ENCODE peak calls at places on chromosomes 2 and 18, in seven cellular contexts. V, B, S, C, Y, J and M are unnamed samples.

GRCh38 chr2:240469747-240470146 is 34.3 kb downstream of the GPC1 start:
- DNase-seq in V (no peak), B (no peak), S (no peak), C (no peak), Y (no peak), J (no peak), M (no peak)

GRCh38 chr2:119736021-119736420 is 23.7 kb upstream of the PTPN4 start:
- DNase-seq in V (no peak), B (no peak), S (no peak), C (peak; percentile 54), Y (no peak), J (no peak), M (no peak)

GRCh38 chr2:54086157-54086556 is 29.3 kb upstream of the ACYP2 start:
- DNase-seq in V (no peak), B (no peak), S (no peak), C (no peak), Y (no peak), J (no peak), M (no peak)

GRCh38 chr2:129554373-129554772 is 425.1 kb upstream of the RAB6C start:
- DNase-seq in V (no peak), B (no peak), S (no peak), C (no peak), Y (no peak), J (no peak), M (no peak)

GRCh38 chr2:239607795-239608171 is 207.0 kb upstream of the HDAC4 start:
- DNase-seq in V (no peak), B (no peak), S (no peak), C (no peak), Y (no peak), J (no peak), M (no peak)

GRCh38 chr2:72605836-72606442 is 219.9 kb downstream of the EXOC6B start:
- DNase-seq in V (no peak), B (no peak), S (no peak), C (no peak), Y (no peak), J (peak; percentile 25), M (no peak)

GRCh38 chr18:79786781-79787526 is 10.8 kb upstream of the KCNG2 start:
- DNase-seq in V (no peak), B (no peak), S (no peak), C (no peak), Y (no peak), J (no peak), M (no peak)

GRCh38 chr2:218370410-218371063 is 11.5 kb upstream of the SLC11A1 start:
- DNase-seq in V (no peak), B (no peak), S (no peak), C (no peak), Y (peak; percentile 53), J (no peak), M (no peak)

GRCh38 chr18:8248576-8248975 is 360.7 kb upstream of the RAB12 start:
- DNase-seq in V (no peak), B (no peak), S (no peak), C (no peak), Y (no peak), J (no peak), M (no peak)

GRCh38 chr2:118321436-118322100 is 233.3 kb downstream of the INSIG2 start:
- DNase-seq in V (no peak), B (no peak), S (no peak), C (no peak), Y (no peak), J (no peak), M (no peak)

GRCh38 chr2:30026091-30027055 is 105.0 kb upstream of the ALK start:
- DNase-seq in V (no peak), B (peak; percentile 50), S (no peak), C (peak; percentile 29), Y (peak; percentile 43), J (peak; percentile 24), M (no peak)

GRCh38 chr2:155983850-155984249 is 348.7 kb downstream of the NR4A2 start:
- DNase-seq in V (no peak), B (no peak), S (no peak), C (no peak), Y (no peak), J (no peak), M (no peak)

GRCh38 chr2:173684896-173685485 is 280.2 kb downstream of the SP3 start:
- DNase-seq in V (no peak), B (no peak), S (no peak), C (no peak), Y (no peak), J (no peak), M (peak; percentile 96)

GRCh38 chr2:174026122-174026845 is 61.1 kb upstream of the SP3 start:
- DNase-seq in V (no peak), B (no peak), S (no peak), C (no peak), Y (no peak), J (peak; percentile 69), M (no peak)

GRCh38 chr2:204298426-204298825 is 246.8 kb upstream of the PARD3B start:
- DNase-seq in V (no peak), B (no peak), S (no peak), C (no peak), Y (no peak), J (no peak), M (no peak)

GRCh38 chr2:228318218-228318617 is 136.7 kb upstream of the SPHKAP start:
- DNase-seq in V (no peak), B (peak; percentile 6), S (no peak), C (peak; percentile 54), Y (no peak), J (peak; percentile 8), M (no peak)

GRCh38 chr2:196337618-196337953 is 166.2 kb upstream of the STK17B start:
- DNase-seq in V (no peak), B (no peak), S (no peak), C (no peak), Y (no peak), J (no peak), M (no peak)

GRCh38 chr2:105397025-105397722 is 1.7 kb downstream of the FHL2 start:
- DNase-seq in V (no peak), B (no peak), S (no peak), C (no peak), Y (no peak), J (no peak), M (no peak)

GRCh38 chr18:25799221-25799620 is 291.2 kb downstream of the SS18 start:
- DNase-seq in V (no peak), B (no peak), S (no peak), C (no peak), Y (no peak), J (no peak), M (no peak)

GRCh38 chr2:157220502-157220901 is 37.0 kb upstream of the GALNT5 start:
- DNase-seq in V (no peak), B (no peak), S (no peak), C (no peak), Y (no peak), J (no peak), M (no peak)

GRCh38 chr2:70070557-70071268 is 16.6 kb upstream of the PCBP1 start:
- DNase-seq in V (peak; percentile 35), B (peak; percentile 55), S (no peak), C (peak; percentile 90), Y (peak; percentile 68), J (peak; percentile 87), M (peak; percentile 39)

GRCh38 chr2:26399781-26400376 is 1.8 kb upstream of the DRC1 start:
- DNase-seq in V (no peak), B (no peak), S (no peak), C (no peak), Y (no peak), J (no peak), M (no peak)

GRCh38 chr2:95351080-95351915 is 51.2 kb upstream of the FAHD2A start:
- DNase-seq in V (no peak), B (no peak), S (no peak), C (no peak), Y (peak; percentile 22), J (no peak), M (no peak)

GRCh38 chr2:42906557-42907380 is 114.4 kb upstream of the HAAO start:
- DNase-seq in V (no peak), B (no peak), S (no peak), C (peak; percentile 93), Y (peak; percentile 65), J (peak; percentile 70), M (no peak)

GRCh38 chr2:54336136-54336976 is 80.3 kb upstream of the TSPYL6 start:
- DNase-seq in V (no peak), B (no peak), S (no peak), C (no peak), Y (no peak), J (peak; percentile 26), M (no peak)

GRCh38 chr18:79678665-79679551 is 695 bp upstream of the CTDP1 start:
- DNase-seq in V (peak; percentile 95), B (peak; percentile 68), S (peak; percentile 90), C (peak; percentile 99), Y (peak; percentile 99), J (peak; percentile 99), M (peak; percentile 72)

GRCh38 chr18:55419939-55420664 is 167.9 kb downstream of the TCF4 start:
- DNase-seq in V (no peak), B (no peak), S (no peak), C (peak; percentile 57), Y (no peak), J (peak; percentile 30), M (no peak)

GRCh38 chr18:52070295-52070756 is 269.7 kb upstream of the DCC start:
- DNase-seq in V (no peak), B (no peak), S (no peak), C (no peak), Y (no peak), J (no peak), M (no peak)

GRCh38 chr2:45166229-45166890 is 157.1 kb upstream of the SIX2 start:
- DNase-seq in V (no peak), B (no peak), S (no peak), C (no peak), Y (no peak), J (no peak), M (peak; percentile 12)

GRCh38 chr2:172094319-172095145 is 8.2 kb downstream of the DLX2 start:
- DNase-seq in V (no peak), B (peak; percentile 92), S (no peak), C (peak; percentile 59), Y (no peak), J (no peak), M (no peak)

GRCh38 chr2:9230881-9231280 is 24.3 kb downstream of the ASAP2 start:
- DNase-seq in V (no peak), B (no peak), S (no peak), C (peak; percentile 51), Y (no peak), J (no peak), M (no peak)

GRCh38 chr2:235642446-235643107 is 148.7 kb downstream of the AGAP1 start:
- DNase-seq in V (no peak), B (no peak), S (no peak), C (no peak), Y (no peak), J (peak; percentile 58), M (peak; percentile 34)

GRCh38 chr18:3111523-3112240 is 98.7 kb upstream of the LPIN2 start:
- DNase-seq in V (no peak), B (no peak), S (no peak), C (no peak), Y (no peak), J (no peak), M (no peak)

GRCh38 chr18:5512191-5512590 is 31.6 kb downstream of the EPB41L3 start:
- DNase-seq in V (no peak), B (no peak), S (no peak), C (no peak), Y (no peak), J (no peak), M (no peak)

GRCh38 chr2:158826965-158827364 is 31.8 kb downstream of the DAPL1 start:
- DNase-seq in V (no peak), B (no peak), S (no peak), C (no peak), Y (no peak), J (no peak), M (no peak)

GRCh38 chr2:70133521-70134348 is 46.5 kb downstream of the PCBP1 start:
- DNase-seq in V (no peak), B (no peak), S (no peak), C (peak; percentile 53), Y (no peak), J (peak; percentile 55), M (no peak)

GRCh38 chr18:44130365-44130942 is 550.2 kb upstream of the SETBP1 start:
- DNase-seq in V (no peak), B (no peak), S (no peak), C (peak; percentile 13), Y (no peak), J (peak; percentile 53), M (peak; percentile 29)

GRCh38 chr2:201880620-201881381 is 74.5 kb downstream of the CDK15 start:
- DNase-seq in V (no peak), B (no peak), S (no peak), C (no peak), Y (no peak), J (peak; percentile 50), M (no peak)